ENCODE peak calls at places on chromosomes 7 and 10, in nine cellular contexts. U is GM10248, C is heart left ventricle, F is OCI-LY7, A is osteoblast, N is prostate gland, O is BJ, H is GM13976, Q is activated B cell treated with CpG ODN at 0.5 μM for 24 hours. Y is an unnamed sample.

GRCh38 chr7:151727579-151728285 is 149.2 kb downstream of the PRKAG2 start:
- DNase-seq in U (peak), C (peak), F (no peak), A (peak), N (peak), O (peak), H (peak), Q (peak), Y (peak)

GRCh38 chr7:151251926-151252835 is 3.7 kb upstream of the SMARCD3 start:
- DNase-seq in U (no peak), C (peak), F (no peak), A (peak), N (no peak), O (no peak), H (no peak), Q (no peak), Y (peak)

GRCh38 chr10:43201545-43202131 is 63.4 kb downstream of the CSGALNACT2 start:
- DNase-seq in U (no peak), C (no peak), F (no peak), A (no peak), N (no peak), O (no peak), H (peak), Q (peak), Y (no peak)

GRCh38 chr7:7944619-7945282 is 23.8 kb upstream of the GLCCI1 start:
- DNase-seq in U (peak), C (no peak), F (peak), A (peak), N (no peak), O (no peak), H (peak), Q (peak), Y (no peak)

GRCh38 chr10:89337493-89337892 is 9.7 kb downstream of the IFIT3 start:
- DNase-seq in U (no peak), C (peak), F (no peak), A (no peak), N (no peak), O (no peak), H (no peak), Q (no peak), Y (peak)

GRCh38 chr10:122504551-122504950 is 43.2 kb downstream of the HTRA1 start:
- DNase-seq in U (no peak), C (peak), F (no peak), A (peak), N (peak), O (peak), H (no peak), Q (no peak), Y (peak)

GRCh38 chr7:32785365-32785764 is 106.2 kb downstream of the KBTBD2 start:
- DNase-seq in U (no peak), C (peak), F (no peak), A (peak), N (no peak), O (no peak), H (no peak), Q (no peak), Y (no peak)

GRCh38 chr7:101470668-101471067 is 108.0 kb downstream of the COL26A1 start:
- DNase-seq in U (no peak), C (no peak), F (no peak), A (no peak), N (no peak), O (no peak), H (no peak), Q (no peak), Y (no peak)

GRCh38 chr10:77027576-77027975 is 610.0 kb downstream of the KCNMA1 start:
- DNase-seq in U (peak), C (no peak), F (no peak), A (no peak), N (no peak), O (no peak), H (no peak), Q (no peak), Y (no peak)

GRCh38 chr10:70198696-70199466 is 28.6 kb upstream of the SAR1A start:
- DNase-seq in U (no peak), C (no peak), F (no peak), A (no peak), N (no peak), O (no peak), H (no peak), Q (no peak), Y (peak)

GRCh38 chr7:155514296-155514695 is 32.1 kb downstream of the CNPY1 start:
- DNase-seq in U (no peak), C (no peak), F (no peak), A (no peak), N (no peak), O (no peak), H (no peak), Q (no peak), Y (no peak)
- TF ChIP-seq CTCF in U (no peak), C (no peak), F (no peak), A (no peak), N (no peak), O (no peak), H (no peak), Q (no peak), Y (no peak)

GRCh38 chr10:18476283-18476682 is 175.1 kb downstream of the NSUN6 start:
- DNase-seq in U (no peak), C (no peak), F (no peak), A (no peak), N (no peak), O (no peak), H (no peak), Q (no peak), Y (no peak)

GRCh38 chr10:18473424-18474110 is 177.8 kb downstream of the NSUN6 start:
- DNase-seq in U (no peak), C (peak), F (no peak), A (no peak), N (no peak), O (no peak), H (no peak), Q (no peak), Y (peak)

GRCh38 chr10:18469125-18469524 is 182.3 kb downstream of the NSUN6 start:
- DNase-seq in U (no peak), C (no peak), F (no peak), A (no peak), N (no peak), O (no peak), H (no peak), Q (no peak), Y (no peak)

GRCh38 chr10:18474111-18474455 is 177.3 kb downstream of the NSUN6 start:
- DNase-seq in U (no peak), C (no peak), F (no peak), A (no peak), N (no peak), O (no peak), H (no peak), Q (no peak), Y (no peak)

GRCh38 chr10:18472977-18473376 is 178.4 kb downstream of the NSUN6 start:
- DNase-seq in U (peak), C (no peak), F (peak), A (no peak), N (no peak), O (no peak), H (no peak), Q (no peak), Y (no peak)
- TF ChIP-seq CTCF in U (peak), C (no peak), F (peak), A (no peak), N (no peak), O (no peak), H (no peak), Q (no peak), Y (no peak)

DNA sequence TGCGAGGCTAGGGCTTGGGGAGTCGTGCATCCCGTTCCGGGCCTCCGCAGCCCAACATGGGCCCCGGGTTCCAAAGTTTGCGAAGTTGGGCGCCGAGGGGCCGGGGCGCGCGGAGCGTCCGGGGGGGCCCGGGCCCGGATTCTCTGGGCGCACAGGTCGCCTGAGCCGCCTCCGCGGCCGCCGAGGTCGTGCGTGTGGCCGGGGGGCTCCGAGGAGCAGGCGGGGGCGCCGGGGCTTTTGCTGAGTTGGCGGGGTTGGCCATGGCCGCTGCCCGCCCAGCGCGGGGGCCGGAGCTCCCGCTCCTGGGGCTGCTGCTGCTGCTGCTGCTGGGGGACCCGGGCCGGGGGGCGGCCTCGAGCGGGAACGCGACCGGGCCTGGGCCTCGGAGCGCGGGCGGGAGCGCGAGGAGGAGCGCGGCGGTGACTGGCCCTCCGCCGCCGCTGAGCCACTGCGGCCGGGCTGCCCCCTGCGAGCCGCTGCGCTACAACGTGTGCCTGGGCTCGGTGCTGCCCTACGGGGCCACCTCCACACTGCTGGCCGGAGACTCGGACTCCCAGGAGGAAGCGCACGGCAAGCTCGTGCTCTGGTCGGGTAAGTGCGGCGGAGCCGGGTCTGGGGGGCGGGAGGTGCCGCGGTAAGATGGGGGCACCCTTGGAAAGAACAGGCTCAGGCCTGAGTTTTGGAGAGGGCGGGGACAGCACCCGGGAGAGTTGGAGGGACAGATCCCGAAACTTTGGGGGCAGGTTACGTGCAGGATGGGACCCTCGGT is 643 bp downstream of the SMO start:
- DNase-seq in U (peak), C (no peak), F (no peak), A (peak), N (no peak), O (no peak), H (peak), Q (no peak), Y (peak)
- TF ChIP-seq CTCF in U (no peak), C (no peak), F (no peak), A (no peak), N (no peak), O (no peak), H (no peak), Q (no peak), Y (no peak)

DNA sequence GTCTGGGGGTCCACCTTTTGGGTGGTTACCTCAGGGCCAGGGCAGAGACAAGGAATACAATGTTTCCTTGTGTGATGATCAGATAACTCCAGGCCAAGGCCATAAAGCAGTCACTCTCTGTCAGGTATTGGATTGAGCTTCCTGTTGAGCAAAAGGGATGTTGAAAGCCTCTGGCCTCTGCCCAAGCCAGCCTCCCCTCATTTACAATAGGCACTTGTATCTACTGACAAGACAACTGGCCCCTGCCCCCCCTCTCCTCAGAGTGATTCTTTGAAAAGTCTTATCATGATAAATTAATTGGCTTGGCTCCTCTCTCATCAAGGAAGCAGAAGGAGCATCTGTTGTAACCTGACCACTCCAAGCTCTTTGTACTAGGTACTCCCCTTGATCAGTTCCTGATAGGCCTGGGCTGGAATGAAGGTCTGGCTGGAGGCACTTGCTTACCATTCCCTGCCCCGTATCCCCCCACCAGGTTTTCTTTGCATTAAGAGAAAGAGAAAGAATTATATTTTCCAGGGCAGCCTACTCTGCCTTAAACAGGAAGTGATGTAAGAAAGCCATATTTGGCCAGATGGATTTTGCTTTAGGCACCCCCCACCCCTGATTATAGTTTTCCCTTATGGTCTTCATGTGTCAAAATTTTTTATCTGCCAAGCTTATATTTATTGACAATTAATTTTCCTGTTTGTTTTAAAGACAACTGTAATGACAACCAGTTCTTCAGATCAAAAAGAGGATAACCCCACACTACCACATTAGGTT is 42.1 kb upstream of the HPS1 start:
- DNase-seq in U (no peak), C (no peak), F (no peak), A (no peak), N (peak), O (no peak), H (no peak), Q (no peak), Y (peak)
- TF ChIP-seq CTCF in U (no peak), C (no peak), F (no peak), A (no peak), N (no peak), O (no peak), H (no peak), Q (no peak), Y (no peak)